ENCODE peak calls at places on chromosomes 16 and 17, in five cellular contexts. One of them, this sample, is unnamed.

GRCh38 chr17:58281511-58282011 is 826 bp upstream of the MPO start:
- DNase-seq in esophagus muscularis mucosa: no peak
- DNase-seq in body of pancreas: no peak
- DNase-seq in effector memory CD4-positive, alpha-beta T cell: no peak
- DNase-seq in thoracic aorta: no peak
- DNase-seq in this sample: no peak

GRCh38 chr17:37446027-37446426 is 39.3 kb downstream of the TADA2A start:
- DNase-seq in effector memory CD4-positive, alpha-beta T cell: no peak
- DNase-seq in body of pancreas: no peak
- DNase-seq in thoracic aorta: no peak
- DNase-seq in esophagus muscularis mucosa: no peak
- DNase-seq in this sample: no peak

GRCh38 chr17:332558-333322 is 19.9 kb downstream of the RPH3AL start:
- DNase-seq in esophagus muscularis mucosa: no peak
- DNase-seq in thoracic aorta: no peak
- DNase-seq in body of pancreas: peak; percentile 52
- DNase-seq in effector memory CD4-positive, alpha-beta T cell: no peak
- DNase-seq in this sample: no peak

GRCh38 chr16:19840524-19841110 is 44.0 kb downstream of the GPRC5B start:
- DNase-seq in body of pancreas: no peak
- DNase-seq in effector memory CD4-positive, alpha-beta T cell: no peak
- DNase-seq in thoracic aorta: no peak
- DNase-seq in esophagus muscularis mucosa: no peak
- DNase-seq in this sample: no peak

GRCh38 chr16:46920402-46921068 is 36.4 kb downstream of the GPT2 start:
- DNase-seq in body of pancreas: peak; percentile 93
- DNase-seq in esophagus muscularis mucosa: no peak
- DNase-seq in effector memory CD4-positive, alpha-beta T cell: no peak
- DNase-seq in thoracic aorta: no peak
- DNase-seq in this sample: peak; percentile 73

GRCh38 chr16:52123842-52124241 is 423.1 kb downstream of the TOX3 start:
- DNase-seq in effector memory CD4-positive, alpha-beta T cell: no peak
- DNase-seq in thoracic aorta: no peak
- DNase-seq in body of pancreas: no peak
- DNase-seq in esophagus muscularis mucosa: no peak
- DNase-seq in this sample: no peak

GRCh38 chr17:1532836-1533602 is 16.6 kb upstream of the INPP5K start:
- DNase-seq in effector memory CD4-positive, alpha-beta T cell: peak; percentile 17
- DNase-seq in thoracic aorta: no peak
- DNase-seq in body of pancreas: no peak
- DNase-seq in esophagus muscularis mucosa: no peak
- DNase-seq in this sample: no peak

GRCh38 chr17:39150795-39151679 is at the start of gene PLXDC1:
- DNase-seq in thoracic aorta: no peak
- DNase-seq in esophagus muscularis mucosa: no peak
- DNase-seq in effector memory CD4-positive, alpha-beta T cell: no peak
- DNase-seq in body of pancreas: no peak
- DNase-seq in this sample: no peak

GRCh38 chr16:75854117-75854516 is 127.8 kb upstream of the CPHXL start:
- DNase-seq in effector memory CD4-positive, alpha-beta T cell: no peak
- DNase-seq in esophagus muscularis mucosa: no peak
- DNase-seq in body of pancreas: no peak
- DNase-seq in thoracic aorta: no peak
- DNase-seq in this sample: no peak

GRCh38 chr17:45645330-45645729 is 138.8 kb upstream of the CRHR1 start:
- DNase-seq in effector memory CD4-positive, alpha-beta T cell: no peak
- DNase-seq in esophagus muscularis mucosa: no peak
- DNase-seq in thoracic aorta: no peak
- DNase-seq in body of pancreas: no peak
- DNase-seq in this sample: no peak

GRCh38 chr16:1917056-1917664 is 1.1 kb downstream of the HS3ST6 start:
- DNase-seq in esophagus muscularis mucosa: no peak
- DNase-seq in thoracic aorta: no peak
- DNase-seq in effector memory CD4-positive, alpha-beta T cell: no peak
- DNase-seq in body of pancreas: no peak
- DNase-seq in this sample: no peak

GRCh38 chr17:28335959-28336871 is 654 bp downstream of the TNFAIP1 start:
- DNase-seq in thoracic aorta: no peak
- DNase-seq in body of pancreas: peak; percentile 89
- DNase-seq in esophagus muscularis mucosa: no peak
- DNase-seq in effector memory CD4-positive, alpha-beta T cell: no peak
- DNase-seq in this sample: peak; percentile 77

GRCh38 chr17:31099051-31099450 is 4.3 kb downstream of the NF1 start:
- DNase-seq in effector memory CD4-positive, alpha-beta T cell: no peak
- DNase-seq in thoracic aorta: no peak
- DNase-seq in body of pancreas: no peak
- DNase-seq in esophagus muscularis mucosa: no peak
- DNase-seq in this sample: no peak

GRCh38 chr16:81376880-81377279 is 62.1 kb downstream of the GAN start:
- DNase-seq in effector memory CD4-positive, alpha-beta T cell: no peak
- DNase-seq in esophagus muscularis mucosa: no peak
- DNase-seq in body of pancreas: no peak
- DNase-seq in thoracic aorta: no peak
- DNase-seq in this sample: no peak

GRCh38 chr17:34235389-34236028 is 19.6 kb upstream of the CCL2 start:
- DNase-seq in effector memory CD4-positive, alpha-beta T cell: no peak
- DNase-seq in body of pancreas: peak; percentile 87
- DNase-seq in thoracic aorta: no peak
- DNase-seq in esophagus muscularis mucosa: no peak
- DNase-seq in this sample: no peak

GRCh38 chr17:33868899-33869298 is 386.2 kb upstream of the CCL2 start:
- DNase-seq in body of pancreas: no peak
- DNase-seq in thoracic aorta: no peak
- DNase-seq in effector memory CD4-positive, alpha-beta T cell: no peak
- DNase-seq in esophagus muscularis mucosa: no peak
- DNase-seq in this sample: no peak

GRCh38 chr17:27633312-27634025 is 2.5 kb downstream of the LGALS9 start:
- DNase-seq in body of pancreas: peak; percentile 55
- DNase-seq in esophagus muscularis mucosa: no peak
- DNase-seq in thoracic aorta: no peak
- DNase-seq in effector memory CD4-positive, alpha-beta T cell: no peak
- DNase-seq in this sample: no peak

GRCh38 chr17:30174556-30174955 is 57.9 kb downstream of the NSRP1 start:
- DNase-seq in thoracic aorta: no peak
- DNase-seq in effector memory CD4-positive, alpha-beta T cell: no peak
- DNase-seq in body of pancreas: no peak
- DNase-seq in esophagus muscularis mucosa: no peak
- DNase-seq in this sample: no peak

GRCh38 chr17:3553419-3554401 is 3.9 kb downstream of the TRPV3 start:
- DNase-seq in esophagus muscularis mucosa: no peak
- DNase-seq in body of pancreas: no peak
- DNase-seq in effector memory CD4-positive, alpha-beta T cell: no peak
- DNase-seq in thoracic aorta: no peak
- DNase-seq in this sample: no peak

GRCh38 chr16:15509593-15510520 is 75.5 kb downstream of the BMERB1 start:
- DNase-seq in body of pancreas: no peak
- DNase-seq in effector memory CD4-positive, alpha-beta T cell: no peak
- DNase-seq in esophagus muscularis mucosa: no peak
- DNase-seq in thoracic aorta: no peak
- DNase-seq in this sample: no peak

GRCh38 chr17:65102788-65103187 is 34.4 kb upstream of the RGS9 start:
- DNase-seq in thoracic aorta: no peak
- DNase-seq in body of pancreas: no peak
- DNase-seq in effector memory CD4-positive, alpha-beta T cell: no peak
- DNase-seq in esophagus muscularis mucosa: no peak
- DNase-seq in this sample: no peak

GRCh38 chr17:42660692-42661345 is 1.7 kb downstream of the TUBG2 start:
- DNase-seq in body of pancreas: peak; percentile 27
- DNase-seq in effector memory CD4-positive, alpha-beta T cell: no peak
- DNase-seq in esophagus muscularis mucosa: no peak
- DNase-seq in thoracic aorta: no peak
- DNase-seq in this sample: no peak

GRCh38 chr16:23564964-23565363 is 7.4 kb downstream of the UBFD1 start:
- DNase-seq in esophagus muscularis mucosa: no peak
- DNase-seq in thoracic aorta: no peak
- DNase-seq in effector memory CD4-positive, alpha-beta T cell: no peak
- DNase-seq in body of pancreas: peak; percentile 20
- DNase-seq in this sample: no peak

GRCh38 chr17:52465407-52465806 is 306.9 kb upstream of the CA10 start:
- DNase-seq in body of pancreas: no peak
- DNase-seq in effector memory CD4-positive, alpha-beta T cell: no peak
- DNase-seq in esophagus muscularis mucosa: no peak
- DNase-seq in thoracic aorta: no peak
- DNase-seq in this sample: no peak

GRCh38 chr17:74946641-74947040 is 10.9 kb downstream of the OTOP3 start:
- DNase-seq in body of pancreas: no peak
- DNase-seq in effector memory CD4-positive, alpha-beta T cell: no peak
- DNase-seq in thoracic aorta: no peak
- DNase-seq in esophagus muscularis mucosa: no peak
- DNase-seq in this sample: no peak

GRCh38 chr17:55816532-55817272 is 65.9 kb downstream of the PCTP start:
- DNase-seq in body of pancreas: no peak
- DNase-seq in esophagus muscularis mucosa: no peak
- DNase-seq in thoracic aorta: no peak
- DNase-seq in effector memory CD4-positive, alpha-beta T cell: no peak
- DNase-seq in this sample: no peak
- H3K4me3 ChIP-seq in body of pancreas: no peak overlapping the region
- H3K4me3 ChIP-seq in esophagus muscularis mucosa: no peak overlapping the region
- H3K4me3 ChIP-seq in thoracic aorta: no peak overlapping the region
- H3K4me3 ChIP-seq in effector memory CD4-positive, alpha-beta T cell: no peak overlapping the region
- H3K4me3 ChIP-seq in this sample: no peak overlapping the region

GRCh38 chr17:17021194-17021863 is 20.9 kb upstream of the MPRIP start:
- DNase-seq in body of pancreas: peak; percentile 86
- DNase-seq in effector memory CD4-positive, alpha-beta T cell: no peak
- DNase-seq in thoracic aorta: peak; percentile 72
- DNase-seq in esophagus muscularis mucosa: no peak
- DNase-seq in this sample: peak; percentile 62

GRCh38 chr17:17024778-17025300 is 17.4 kb upstream of the MPRIP start:
- DNase-seq in esophagus muscularis mucosa: no peak
- DNase-seq in body of pancreas: no peak
- DNase-seq in effector memory CD4-positive, alpha-beta T cell: no peak
- DNase-seq in thoracic aorta: no peak
- DNase-seq in this sample: no peak

GRCh38 chr17:17020821-17021193 is 21.4 kb upstream of the MPRIP start:
- DNase-seq in body of pancreas: no peak
- DNase-seq in esophagus muscularis mucosa: no peak
- DNase-seq in thoracic aorta: no peak
- DNase-seq in effector memory CD4-positive, alpha-beta T cell: no peak
- DNase-seq in this sample: no peak

GRCh38 chr17:17019891-17020456 is 22.3 kb upstream of the MPRIP start:
- DNase-seq in body of pancreas: no peak
- DNase-seq in esophagus muscularis mucosa: no peak
- DNase-seq in effector memory CD4-positive, alpha-beta T cell: no peak
- DNase-seq in thoracic aorta: no peak
- DNase-seq in this sample: no peak

DNA sequence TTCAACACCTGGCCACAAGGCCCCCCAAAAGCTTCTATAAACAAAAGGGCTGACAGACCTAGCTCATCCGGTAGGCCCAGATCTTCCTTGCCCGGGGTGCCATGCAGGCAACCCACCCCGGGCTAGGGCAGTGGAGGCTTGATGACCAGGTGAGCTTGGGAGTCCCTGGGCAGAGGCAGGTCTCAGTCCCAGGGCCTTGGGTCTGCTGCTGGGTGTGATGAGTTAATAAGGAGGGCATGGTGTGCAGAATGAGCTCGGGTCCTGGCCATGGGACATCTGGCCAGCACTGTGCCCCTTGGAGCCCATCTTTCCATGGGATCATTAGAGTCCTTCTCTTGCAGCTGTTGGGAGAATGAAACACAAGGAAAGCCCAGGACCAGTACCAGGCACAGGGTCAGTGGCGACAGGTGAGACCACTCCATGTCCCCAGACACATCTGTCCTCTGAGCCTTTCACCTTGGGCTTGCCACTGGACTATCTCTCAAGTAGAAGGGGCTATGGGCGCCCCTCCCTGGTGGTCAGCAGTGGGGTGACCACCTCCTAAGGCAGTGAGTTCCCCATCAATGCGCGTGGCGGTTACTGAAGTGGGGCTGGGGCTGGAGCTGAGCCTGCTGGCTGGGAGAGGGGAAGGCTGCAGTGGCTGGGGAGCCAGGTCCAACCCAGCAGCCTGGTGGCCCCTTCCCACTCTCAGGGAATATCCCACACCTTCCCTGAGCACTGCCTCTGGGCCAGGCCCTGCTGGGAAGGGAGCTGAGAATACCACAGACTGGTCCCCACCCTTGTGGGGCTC is 20.1 kb upstream of the MPRIP start:
- DNase-seq in body of pancreas: no peak
- DNase-seq in effector memory CD4-positive, alpha-beta T cell: no peak
- DNase-seq in thoracic aorta: no peak
- DNase-seq in esophagus muscularis mucosa: no peak
- DNase-seq in this sample: no peak
- H3K27ac ChIP-seq in body of pancreas: peak overlapping the region; percentile 87
- H3K27ac ChIP-seq in effector memory CD4-positive, alpha-beta T cell: no peak overlapping the region
- H3K27ac ChIP-seq in thoracic aorta: peak overlapping the region; percentile 56
- H3K27ac ChIP-seq in esophagus muscularis mucosa: no peak overlapping the region
- H3K27ac ChIP-seq in this sample: peak overlapping the region; percentile 29

GRCh38 chr17:79075861-79076406 is 1.3 kb downstream of the ENGASE start:
- DNase-seq in effector memory CD4-positive, alpha-beta T cell: no peak
- DNase-seq in esophagus muscularis mucosa: no peak
- DNase-seq in body of pancreas: no peak
- DNase-seq in thoracic aorta: no peak
- DNase-seq in this sample: no peak
- H3K4me3 ChIP-seq in effector memory CD4-positive, alpha-beta T cell: no peak overlapping the region
- H3K4me3 ChIP-seq in esophagus muscularis mucosa: peak overlapping the region; percentile 98
- H3K4me3 ChIP-seq in body of pancreas: no peak overlapping the region
- H3K4me3 ChIP-seq in thoracic aorta: peak overlapping the region; percentile 93
- H3K4me3 ChIP-seq in this sample: no peak overlapping the region

DNA sequence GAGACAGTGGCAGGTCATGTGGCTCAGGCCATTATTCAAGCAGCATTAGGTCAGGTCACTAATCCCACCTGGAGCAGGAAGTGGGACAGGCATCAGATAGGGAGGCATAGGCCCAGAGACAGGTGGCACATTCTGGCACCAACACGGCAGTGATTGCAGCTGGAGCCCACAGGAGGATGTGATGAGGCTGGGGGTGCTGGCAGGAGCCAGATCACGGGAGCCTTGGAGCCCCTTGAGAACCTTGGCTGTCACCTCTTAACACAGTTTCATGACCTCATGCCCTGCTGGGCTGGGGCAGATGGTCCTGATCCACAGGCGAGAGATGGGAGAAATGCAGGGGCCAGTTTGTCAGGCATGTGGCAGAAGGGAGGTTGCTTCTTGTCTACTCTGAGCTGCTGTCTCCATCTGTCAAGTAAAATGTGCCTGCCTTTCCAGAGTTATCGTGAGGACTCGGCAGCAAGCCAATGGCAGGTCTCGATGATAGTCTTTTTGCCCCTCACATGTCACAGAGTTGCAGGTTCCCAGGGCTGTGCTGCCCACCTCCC is 109.6 kb downstream of the CLEC16A start:
- DNase-seq in body of pancreas: no peak
- DNase-seq in esophagus muscularis mucosa: no peak
- DNase-seq in thoracic aorta: no peak
- DNase-seq in effector memory CD4-positive, alpha-beta T cell: no peak
- DNase-seq in this sample: no peak
- H3K27ac ChIP-seq in body of pancreas: no peak overlapping the region
- H3K27ac ChIP-seq in esophagus muscularis mucosa: no peak overlapping the region
- H3K27ac ChIP-seq in thoracic aorta: no peak overlapping the region
- H3K27ac ChIP-seq in effector memory CD4-positive, alpha-beta T cell: no peak overlapping the region
- H3K27ac ChIP-seq in this sample: no peak overlapping the region

GRCh38 chr16:18047761-18048160 is 288.8 kb downstream of the NPIPA8 start:
- DNase-seq in effector memory CD4-positive, alpha-beta T cell: no peak
- DNase-seq in esophagus muscularis mucosa: no peak
- DNase-seq in thoracic aorta: no peak
- DNase-seq in body of pancreas: no peak
- DNase-seq in this sample: no peak
- H3K4me3 ChIP-seq in effector memory CD4-positive, alpha-beta T cell: no peak overlapping the region
- H3K4me3 ChIP-seq in esophagus muscularis mucosa: no peak overlapping the region
- H3K4me3 ChIP-seq in thoracic aorta: no peak overlapping the region
- H3K4me3 ChIP-seq in body of pancreas: no peak overlapping the region
- H3K4me3 ChIP-seq in this sample: no peak overlapping the region

This sample was measured in lung.